ENCODE peak calls at places on chromosomes 2 and 18, in nine cellular contexts. V is breast epithelium, K is HL-60, A is spleen, T is SK-N-SH, D is sigmoid colon, H is stomach, N is GM12878, W is K562. P is an unnamed sample.

GRCh38 chr2:98669675-98670074 is 61.3 kb downstream of the MGAT4A start:
- DNase-seq in V (no peak), W (no peak), T (no peak), N (no peak), A (no peak), D (no peak), H (no peak), K (no peak), P (no peak)

GRCh38 chr2:152036611-152037469 is 62.0 kb downstream of the CACNB4 start:
- DNase-seq in A (no peak), W (peak; percentile 58), H (peak; percentile 75), K (peak; percentile 61), V (peak; percentile 41), N (no peak), T (peak; percentile 66), D (peak; percentile 80), P (no peak)

GRCh38 chr2:196244966-196245365 is 73.6 kb upstream of the STK17B start:
- DNase-seq in K (no peak), D (no peak), T (no peak), H (no peak), V (no peak), N (no peak), A (no peak), W (no peak), P (no peak)

GRCh38 chr2:155944209-155944608 is 388.3 kb downstream of the NR4A2 start:
- DNase-seq in W (no peak), N (no peak), H (no peak), T (no peak), K (no peak), D (no peak), V (no peak), A (no peak), P (no peak)

GRCh38 chr2:20448246-20449046 is 1.6 kb downstream of the RHOB start:
- DNase-seq in D (peak; percentile 73), H (peak; percentile 36), K (no peak), V (no peak), N (no peak), W (no peak), A (peak; percentile 79), T (no peak), P (no peak)

GRCh38 chr18:79874553-79875530 is 76.6 kb downstream of the SLC66A2 start:
- DNase-seq in N (no peak), V (no peak), D (no peak), K (no peak), T (no peak), W (no peak), H (no peak), A (peak; percentile 43), P (no peak)

GRCh38 chr2:111930875-111931274 is 32.5 kb downstream of the MERTK start:
- DNase-seq in K (no peak), N (peak; percentile 1), D (no peak), A (no peak), W (no peak), H (no peak), V (no peak), T (no peak), P (no peak)

GRCh38 chr2:219028141-219028540 is 13.2 kb downstream of the CFAP65 start:
- DNase-seq in N (no peak), V (no peak), H (no peak), D (no peak), T (no peak), A (peak; percentile 43), W (no peak), K (no peak), P (no peak)

GRCh38 chr18:62663731-62664336 is 51.5 kb upstream of the PHLPP1 start:
- DNase-seq in V (no peak), H (no peak), A (no peak), D (no peak), W (peak; percentile 58), T (no peak), N (peak; percentile 35), K (no peak), P (no peak)

GRCh38 chr2:42456126-42456839 is 37.5 kb downstream of the KCNG3 start:
- DNase-seq in N (no peak), A (no peak), K (no peak), W (no peak), T (no peak), V (no peak), H (no peak), D (no peak), P (no peak)

GRCh38 chr2:234329202-234329930 is 167.5 kb downstream of the ARL4C start:
- DNase-seq in D (no peak), W (no peak), K (no peak), N (no peak), V (no peak), A (no peak), H (no peak), T (no peak), P (peak; percentile 42)

GRCh38 chr2:177611310-177611886 is 218.8 kb downstream of the AGPS start:
- DNase-seq in H (no peak), D (no peak), W (no peak), T (no peak), K (no peak), A (no peak), N (no peak), V (no peak), P (peak; percentile 12)

GRCh38 chr18:79400091-79400590 is 4.4 kb downstream of the NFATC1 start:
- DNase-seq in V (no peak), A (peak; percentile 93), W (peak; percentile 74), N (no peak), H (peak; percentile 72), T (no peak), D (peak; percentile 85), K (peak; percentile 70), P (no peak)

GRCh38 chr2:182066439-182067061 is 80.9 kb downstream of the PPP1R1C start:
- DNase-seq in V (no peak), K (no peak), H (no peak), D (no peak), N (no peak), T (peak; percentile 8), W (no peak), A (no peak), P (no peak)

GRCh38 chr2:68391099-68391498 is 26.0 kb downstream of the PLEK start:
- DNase-seq in V (no peak), A (no peak), T (no peak), N (no peak), W (no peak), H (no peak), K (peak; percentile 82), D (no peak), P (no peak)

GRCh38 chr2:187593697-187594096 is 39.5 kb upstream of the TFPI start:
- DNase-seq in K (no peak), D (no peak), H (no peak), N (no peak), T (no peak), A (no peak), V (no peak), W (no peak), P (no peak)

GRCh38 chr2:45946023-45946422 is 294.5 kb downstream of the PRKCE start:
- DNase-seq in T (no peak), V (no peak), W (no peak), A (no peak), D (no peak), K (no peak), N (no peak), H (peak; percentile 78), P (no peak)

DNA sequence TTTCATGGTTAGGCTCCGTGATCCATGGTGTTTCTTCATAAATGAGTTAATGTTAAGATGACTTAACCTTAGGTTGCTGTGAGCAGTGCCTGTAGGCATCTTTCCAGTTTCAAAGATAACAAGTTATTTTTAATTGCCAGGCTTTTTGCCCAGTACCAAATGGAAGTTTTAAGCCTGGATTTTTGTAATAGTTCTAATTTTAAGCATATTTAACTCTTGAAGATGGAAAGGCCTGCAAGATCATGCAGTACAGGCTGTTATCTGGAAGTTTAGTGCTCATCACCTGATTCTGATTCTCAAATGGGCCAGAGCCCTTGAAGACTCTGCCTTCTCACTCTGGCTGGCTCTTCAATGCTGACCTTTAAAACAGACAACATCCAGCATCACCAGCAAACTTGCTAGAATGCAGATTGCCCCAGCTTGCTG is 141.3 kb downstream of the NCK2 start:
- DNase-seq in A (no peak), H (no peak), V (no peak), D (no peak), N (no peak), K (no peak), T (no peak), W (no peak), P (no peak)
- TF ChIP-seq POLR2AphosphoS5 in A (no peak), H (no peak), V (no peak), D (no peak), N (no peak), K (no peak), T (no peak), W (no peak), P (no peak)

DNA sequence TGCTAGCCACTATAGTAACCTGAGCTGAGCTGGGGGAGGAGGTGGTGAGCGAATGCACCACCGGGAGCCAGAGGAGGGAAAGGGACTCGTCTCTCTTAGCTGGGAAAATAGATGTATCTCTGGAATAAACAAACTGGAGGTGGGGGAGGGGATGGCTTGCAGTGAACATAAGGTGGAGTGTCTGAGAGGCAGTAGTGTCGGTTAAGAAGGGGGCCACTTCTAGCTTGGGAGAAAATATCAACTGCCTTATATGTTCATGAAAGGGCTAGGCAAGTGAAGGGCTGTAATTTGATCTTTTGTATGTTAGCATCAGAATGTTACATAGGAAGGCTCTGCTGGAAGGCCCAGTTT is 2.2 kb downstream of the SETBP1 start:
- DNase-seq in W (no peak), N (no peak), T (no peak), D (peak; percentile 82), H (peak; percentile 38), V (no peak), A (no peak), K (no peak), P (no peak)
- H3K27ac ChIP-seq in W (no peak overlapping the region), N (peak overlapping the region; percentile 68), T (no peak overlapping the region), D (peak overlapping the region; percentile 99), H (peak overlapping the region; percentile 99), V (peak overlapping the region; percentile 86), A (peak overlapping the region; percentile 95), K (no peak overlapping the region), P (peak overlapping the region; percentile 98)

DNA sequence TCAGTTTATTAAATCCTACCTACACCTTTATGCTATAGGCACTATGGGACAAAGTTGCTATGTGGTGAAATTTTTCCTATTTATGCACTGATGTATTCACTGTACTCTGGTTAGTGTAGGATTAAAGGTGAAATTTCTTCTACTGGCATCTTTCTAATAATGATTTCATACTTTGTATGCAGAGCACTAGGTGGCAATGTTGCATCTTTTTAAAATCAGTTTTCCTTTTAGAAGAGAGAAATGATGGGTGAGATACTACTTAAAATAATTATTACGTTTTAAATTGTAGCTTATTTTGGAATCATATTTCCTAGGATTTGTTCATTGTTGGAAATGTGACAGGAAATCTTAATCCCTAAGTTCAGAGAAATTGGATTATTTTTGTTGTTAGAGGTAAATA is 150.9 kb downstream of the CD8B2 start:
- DNase-seq in V (no peak), W (no peak), K (no peak), D (no peak), N (no peak), T (peak; percentile 26), H (no peak), A (no peak), P (no peak)
- TF ChIP-seq CTCF in V (no peak), W (peak; percentile 41), K (no peak), D (peak; percentile 15), N (peak; percentile 26), T (peak; percentile 70), H (no peak), A (no peak), P (peak; percentile 37)

DNA sequence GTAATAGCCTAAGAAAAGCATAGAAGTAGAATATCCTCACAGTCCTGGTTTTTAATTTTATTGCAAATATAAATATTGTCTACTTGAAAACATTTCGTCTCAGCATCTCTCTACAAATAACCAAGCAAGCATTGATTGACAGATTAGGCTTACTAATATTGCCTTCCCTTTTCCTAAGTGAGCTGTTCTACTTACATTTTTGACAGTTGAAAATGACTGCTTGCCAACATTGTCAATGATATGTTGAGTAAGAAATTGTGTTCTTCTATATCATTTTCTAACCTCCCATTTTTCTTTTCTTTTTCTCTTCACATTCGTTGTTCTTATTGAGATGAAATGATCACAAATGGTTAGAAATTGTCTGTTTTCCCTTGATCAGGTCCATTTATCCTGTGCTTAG is 47.0 kb upstream of the STK39 start:
- DNase-seq in A (no peak), T (no peak), N (no peak), V (no peak), W (no peak), D (no peak), K (no peak), H (no peak), P (no peak)
- TF ChIP-seq POLR2AphosphoS5 in A (no peak), T (no peak), N (no peak), V (no peak), W (no peak), D (no peak), K (no peak), H (no peak), P (no peak)

P was measured in esophagus muscularis mucosa.